ENCODE peak calls at places on chromosomes 5 and 9, in seven cellular contexts. C is fibroblast of lung, F is GM03348, U is pons, Q is pancreas, R is mucosa of descending colon, T is cardiac muscle cell. E is an unnamed sample.

GRCh38 chr5:126939887-126940286 is 90.5 kb downstream of the MARCHF3 start:
- DNase-seq in C (peak; percentile 10), T (no peak), Q (no peak), U (no peak), F (no peak), R (no peak), E (no peak)

GRCh38 chr5:149839761-149840160 is 104.8 kb downstream of the PDE6A start:
- DNase-seq in F (peak; percentile 13), T (peak; percentile 54), Q (no peak), C (no peak), R (no peak), U (no peak), E (no peak)

GRCh38 chr5:181114844-181115778 is 15.9 kb downstream of the OR2V1 start:
- DNase-seq in C (peak; percentile 59), F (peak; percentile 48), Q (peak; percentile 12), T (peak; percentile 8), U (no peak), R (no peak), E (no peak)

GRCh38 chr5:6188344-6188743 is 190.0 kb downstream of the MED10 start:
- DNase-seq in Q (no peak), F (no peak), R (no peak), U (no peak), T (no peak), C (no peak), E (no peak)

GRCh38 chr5:139752506-139753350 is 42.9 kb upstream of the PSD2 start:
- DNase-seq in T (no peak), C (peak; percentile 83), R (no peak), F (peak; percentile 52), Q (no peak), U (no peak), E (no peak)

GRCh38 chr5:44332360-44332971 is 56.8 kb downstream of the FGF10 start:
- DNase-seq in T (peak; percentile 67), U (peak; percentile 32), R (no peak), Q (no peak), F (peak; percentile 51), C (peak; percentile 11), E (no peak)

GRCh38 chr5:101590384-101590783 is 687.3 kb upstream of the ST8SIA4 start:
- DNase-seq in T (no peak), U (no peak), F (peak; percentile 38), R (no peak), Q (no peak), C (peak; percentile 3), E (no peak)

GRCh38 chr9:114174876-114175771 is 19.8 kb downstream of the COL27A1 start:
- DNase-seq in U (no peak), F (peak; percentile 72), Q (peak; percentile 57), C (peak; percentile 86), R (peak; percentile 43), T (peak; percentile 42), E (no peak)

GRCh38 chr5:77431719-77432118 is 60.4 kb downstream of the WDR41 start:
- DNase-seq in F (no peak), T (no peak), C (no peak), R (no peak), Q (no peak), U (no peak), E (no peak)

GRCh38 chr5:5711112-5711511 is 288.6 kb downstream of the ICE1 start:
- DNase-seq in T (no peak), Q (no peak), U (no peak), C (no peak), F (no peak), R (no peak), E (no peak)

E was measured in HAP-1.